ENCODE peak calls at places on chromosomes 11 and 22, in four cellular contexts. L, Z, H and S are unnamed samples. For H3K4me1, the result is how much of the 10 kb centered on the place peaks cover.

GRCh38 chr22:41229215-41229614 is 11.5 kb downstream of the CHADL start:
- DNase-seq in L (no peak), Z (no peak), H (no peak), S (no peak)

GRCh38 chr11:79768343-79768742 is 327.5 kb upstream of the TENM4 start:
- DNase-seq in L (no peak), Z (no peak), H (peak), S (no peak)

GRCh38 chr11:21723681-21724080 is 469.2 kb upstream of the ANO5 start:
- DNase-seq in L (peak), Z (no peak), H (no peak), S (no peak)

GRCh38 chr11:32905028-32905667 is 12.5 kb downstream of the QSER1 start:
- DNase-seq in L (no peak), Z (peak), H (no peak), S (peak)

GRCh38 chr22:45450931-45451651 is 37.6 kb downstream of the RIBC2 start:
- DNase-seq in L (no peak), Z (peak), H (peak), S (no peak)

GRCh38 chr22:24094966-24095365 is 83.9 kb downstream of the CABIN1 start:
- DNase-seq in L (no peak), Z (no peak), H (no peak), S (no peak)

GRCh38 chr22:34437140-34437539 is 516.9 kb upstream of the LARGE1 start:
- DNase-seq in L (no peak), Z (no peak), H (no peak), S (no peak)

GRCh38 chr22:47631571-47632102 is 869.2 kb downstream of the TBC1D22A start:
- DNase-seq in L (peak), Z (no peak), H (no peak), S (no peak)

GRCh38 chr22:30238661-30239420 is 7.7 kb downstream of the LIF start:
- DNase-seq in L (no peak), Z (peak), H (peak), S (no peak)

GRCh38 chr11:132028380-132029240 is 658.2 kb downstream of the NTM start:
- DNase-seq in L (peak), Z (peak), H (peak), S (peak)

GRCh38 chr11:41963406-41963805 is 504.0 kb upstream of the LRRC4C start:
- DNase-seq in L (no peak), Z (no peak), H (no peak), S (no peak)

GRCh38 chr11:74462009-74462408 is 5.3 kb downstream of the KCNE3 start:
- DNase-seq in L (no peak), Z (peak), H (peak), S (no peak)

GRCh38 chr22:44752285-44753188 is at the start of gene ARHGAP8:
- DNase-seq in L (peak), Z (no peak), H (peak), S (no peak)

GRCh38 chr11:62336949-62337681 is at the start of gene ASRGL1:
- DNase-seq in L (peak), Z (peak), H (peak), S (peak)

GRCh38 chr11:7576671-7577225 is 62.9 kb downstream of the PPFIBP2 start:
- DNase-seq in L (peak), Z (peak), H (no peak), S (peak)

GRCh38 chr11:7577883-7578242 is 64.1 kb downstream of the PPFIBP2 start:
- DNase-seq in L (peak), Z (peak), H (peak), S (peak)

GRCh38 chr11:7578276-7578955 is 64.6 kb downstream of the PPFIBP2 start:
- DNase-seq in L (peak), Z (no peak), H (no peak), S (no peak)

GRCh38 chr11:7575841-7576451 is 62.1 kb downstream of the PPFIBP2 start:
- DNase-seq in L (peak), Z (no peak), H (peak), S (no peak)

DNA sequence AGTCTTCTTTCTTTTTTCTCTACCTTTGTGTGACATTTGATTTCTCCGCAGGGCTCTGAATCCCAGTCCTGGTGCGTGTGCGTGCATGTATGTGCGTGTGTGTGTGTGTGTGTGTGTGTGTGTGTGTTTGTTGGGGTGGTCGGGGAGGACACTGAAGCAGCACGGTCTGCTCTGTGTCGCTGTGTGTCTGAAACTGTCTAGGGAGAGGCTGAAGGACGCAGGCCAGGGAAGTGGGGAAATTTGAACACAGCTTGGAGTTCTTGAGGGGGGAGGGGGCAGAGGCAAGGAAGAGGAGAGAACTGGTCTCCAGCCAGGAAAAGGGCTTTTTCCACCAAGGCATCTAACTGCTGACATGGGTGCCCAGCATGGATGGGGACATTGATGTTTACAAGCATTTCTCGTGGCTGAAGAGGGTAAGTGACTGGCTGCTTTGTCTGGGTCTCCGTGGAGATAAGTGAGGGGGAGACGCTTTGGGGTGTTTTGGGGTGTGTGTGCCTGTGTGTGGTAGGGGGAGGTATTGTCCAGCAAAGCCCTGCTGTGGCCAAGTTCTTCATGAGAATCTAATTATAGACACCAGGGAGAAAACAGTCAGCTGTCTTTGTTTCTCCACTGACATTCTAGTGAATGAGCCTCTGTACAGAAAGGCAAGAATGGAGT is 63.6 kb downstream of the PPFIBP2 start:
- DNase-seq in L (peak), Z (peak), H (peak), S (peak)
- H3K4me1 ChIP-seq in L (under half), Z (under half), H (half or more), S (under half)

GRCh38 chr11:68843052-68843561 is 1.4 kb upstream of the CPT1A start:
- DNase-seq in L (no peak), Z (peak), H (no peak), S (peak)
- H3K4me1 ChIP-seq in L (under half), Z (under half), H (under half), S (under half)

GRCh38 chr11:13015753-13016152 is 6.6 kb downstream of the RASSF10 start:
- DNase-seq in L (no peak), Z (no peak), H (no peak), S (no peak)
- H3K4me1 ChIP-seq in L (under half), Z (under half), H (under half), S (under half)

DNA sequence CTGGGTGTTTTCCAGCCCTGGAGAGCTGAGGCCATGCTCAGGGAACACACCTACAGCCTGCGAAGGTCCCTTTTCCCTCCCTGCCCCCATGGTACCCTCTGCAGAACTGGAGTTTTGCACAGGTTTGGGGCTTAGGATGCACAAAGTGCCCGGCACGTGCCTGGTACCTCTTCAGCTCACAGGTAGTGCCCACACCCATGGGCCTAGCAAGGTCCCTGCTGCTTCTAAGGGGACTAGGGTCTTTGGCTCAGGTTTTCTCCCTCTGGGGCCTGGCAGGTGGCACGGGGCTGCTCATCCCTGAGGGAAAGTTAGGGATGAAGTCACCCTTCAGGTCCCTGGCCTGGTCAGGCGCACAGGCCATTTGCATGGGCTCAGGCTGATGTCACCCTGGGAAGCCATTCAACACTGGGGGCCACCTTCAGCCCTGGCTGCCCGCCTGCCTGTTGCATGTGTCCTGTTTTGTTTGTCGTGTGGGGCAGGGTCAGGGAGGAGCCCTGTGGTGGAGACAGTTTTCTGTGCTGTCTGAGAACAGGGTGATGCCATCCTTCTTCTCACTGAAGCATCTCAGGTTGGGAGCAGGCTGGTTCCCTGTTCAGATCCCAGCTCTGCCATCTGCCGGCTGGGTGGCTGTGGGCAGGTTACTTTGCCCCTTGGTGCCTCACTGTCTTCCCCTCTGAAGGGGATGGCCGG is 68.3 kb upstream of the CRYBB3 start:
- DNase-seq in L (no peak), Z (no peak), H (no peak), S (no peak)
- H3K4me1 ChIP-seq in L (under half), Z (under half), H (under half), S (under half)

DNA sequence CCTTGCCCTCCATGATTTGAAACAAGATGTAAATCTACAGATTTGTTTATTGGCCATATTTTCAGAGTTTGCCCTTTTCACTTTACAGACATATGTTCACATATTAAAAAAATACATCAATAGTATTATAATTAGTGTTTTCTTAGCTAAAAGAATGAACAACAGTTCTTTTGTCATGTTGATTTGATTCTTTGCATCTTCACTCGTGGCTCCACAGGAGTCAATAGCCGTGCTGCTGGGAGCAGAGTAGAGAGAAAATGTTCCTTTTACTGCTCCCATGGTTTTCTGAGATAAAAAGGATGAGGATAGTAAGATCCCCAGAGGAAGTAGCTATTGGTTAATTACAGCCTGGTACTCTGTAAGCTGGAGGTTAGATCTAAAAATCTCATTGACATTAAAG is 151.2 kb downstream of the PGR start:
- DNase-seq in L (no peak), Z (no peak), H (no peak), S (no peak)
- H3K4me1 ChIP-seq in L (under half), Z (under half), H (under half), S (under half)

DNA sequence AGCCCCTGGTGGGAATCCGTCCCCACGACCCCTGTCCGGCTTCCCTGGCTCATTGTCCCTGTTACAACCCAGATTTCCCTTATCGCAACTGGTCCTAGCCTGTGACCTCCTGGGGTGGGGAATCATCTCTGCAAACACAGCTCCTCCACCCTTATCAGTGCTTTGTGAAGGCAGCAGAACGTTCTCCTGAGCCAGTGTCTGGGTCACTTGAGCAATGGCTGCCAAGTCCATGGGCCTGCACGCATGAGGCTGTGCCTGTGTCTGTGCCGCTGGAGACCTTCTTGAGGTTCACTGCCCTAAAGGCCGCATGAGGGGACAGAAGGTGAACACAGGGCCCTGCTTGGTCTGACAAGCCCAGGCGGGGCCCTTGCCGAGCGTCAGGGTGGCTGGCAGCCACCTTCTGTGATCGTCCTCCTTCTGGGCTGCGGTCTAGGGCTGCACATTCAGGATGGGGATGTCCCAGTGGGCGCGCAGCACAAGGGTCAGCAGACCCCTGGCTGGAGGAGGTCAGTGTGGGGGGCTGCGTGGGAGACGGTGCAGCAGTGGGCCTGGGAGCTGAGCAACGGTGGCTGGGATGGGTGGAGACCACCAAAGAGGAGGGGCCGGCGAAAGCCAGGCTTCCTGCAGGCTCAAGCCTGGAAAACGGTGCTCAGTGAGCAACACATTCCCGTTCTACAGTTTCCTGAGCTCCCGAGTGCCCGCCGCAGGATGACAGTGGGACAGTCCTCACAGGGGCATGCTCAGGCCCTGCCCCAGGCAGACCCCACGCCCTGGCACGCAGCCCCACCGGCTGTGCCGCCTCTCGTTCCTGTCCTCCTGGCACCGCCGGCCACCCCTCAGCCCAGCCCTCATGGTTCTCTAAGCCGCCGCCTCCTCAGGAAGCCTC is 74.1 kb downstream of the CDKN1C start:
- DNase-seq in L (no peak), Z (no peak), H (no peak), S (no peak)
- H3K4me1 ChIP-seq in L (under half), Z (under half), H (under half), S (under half)

GRCh38 chr22:32805586-32805881 is 4.0 kb downstream of the TIMP3 start:
- DNase-seq in L (no peak), Z (no peak), H (no peak), S (no peak)

GRCh38 chr22:32806296-32806695 is 4.8 kb downstream of the TIMP3 start:
- DNase-seq in L (no peak), Z (no peak), H (no peak), S (no peak)

GRCh38 chr22:32803020-32803758 is 1.7 kb downstream of the TIMP3 start:
- DNase-seq in L (no peak), Z (no peak), H (no peak), S (no peak)

GRCh38 chr22:32804036-32804435 is 2.5 kb downstream of the TIMP3 start:
- DNase-seq in L (no peak), Z (peak), H (no peak), S (no peak)

GRCh38 chr22:32804823-32805585 is 3.5 kb downstream of the TIMP3 start:
- DNase-seq in L (no peak), Z (no peak), H (no peak), S (no peak)
- H3K4me1 ChIP-seq in L (under half), Z (under half), H (under half), S (under half)